ENCODE peak calls at places on chromosome 3, in seven cellular contexts. A is HCT116, L is K562, O is SK-N-SH, V is HepG2, T is GM12878, P is H1. Q is an unnamed sample.

GRCh38 chr3:141233457-141234161 is 2.0 kb downstream of the PXYLP1 start:
- DNase-seq in A (no peak), L (no peak), O (no peak), V (no peak), T (no peak), P (no peak), Q (no peak)

GRCh38 chr3:45841380-45841700 is 579 bp downstream of the LZTFL1 start:
- DNase-seq in A (no peak), L (peak; percentile 33), O (no peak), V (peak; percentile 3), T (no peak), P (no peak), Q (no peak)

GRCh38 chr3:185270262-185270955 is 16.6 kb upstream of the EHHADH start:
- DNase-seq in A (no peak), L (peak; percentile 69), O (peak; percentile 82), V (peak; percentile 50), T (no peak), P (peak; percentile 55), Q (peak; percentile 85)

GRCh38 chr3:31960793-31961431 is 20.1 kb downstream of the OSBPL10 start:
- DNase-seq in A (peak; percentile 40), L (no peak), O (no peak), V (peak; percentile 82), T (no peak), P (peak; percentile 48), Q (peak; percentile 23)

GRCh38 chr3:191695131-191695814 is 234.3 kb downstream of the PYDC2 start:
- DNase-seq in A (no peak), L (no peak), O (no peak), V (no peak), T (no peak), P (no peak), Q (no peak)

GRCh38 chr3:100562224-100562857 is 47.1 kb upstream of the ADGRG7 start:
- DNase-seq in A (no peak), L (no peak), O (no peak), V (no peak), T (no peak), P (no peak), Q (no peak)

GRCh38 chr3:66428733-66429132 is 72.1 kb downstream of the LRIG1 start:
- DNase-seq in A (no peak), L (no peak), O (peak; percentile 62), V (no peak), T (no peak), P (no peak), Q (peak; percentile 93)

GRCh38 chr3:138059261-138059660 is 49.3 kb downstream of the CLDN18 start:
- DNase-seq in A (no peak), L (no peak), O (no peak), V (no peak), T (no peak), P (no peak), Q (no peak)

GRCh38 chr3:146044046-146044445 is 116.9 kb downstream of the PLOD2 start:
- DNase-seq in A (no peak), L (no peak), O (no peak), V (no peak), T (no peak), P (no peak), Q (no peak)

GRCh38 chr3:21825684-21826083 is 74.7 kb upstream of the ZNF385D start:
- DNase-seq in A (no peak), L (no peak), O (no peak), V (no peak), T (no peak), P (peak; percentile 48), Q (no peak)

GRCh38 chr3:72436863-72437592 is 411.2 kb downstream of the SHQ1 start:
- DNase-seq in A (no peak), L (no peak), O (no peak), V (no peak), T (no peak), P (no peak), Q (no peak)

GRCh38 chr3:112908252-112908651 is 61.6 kb upstream of the CD200R1L start:
- DNase-seq in A (no peak), L (no peak), O (no peak), V (no peak), T (peak; percentile 64), P (no peak), Q (no peak)

GRCh38 chr3:42680806-42681205 is 4.5 kb upstream of the KLHL40 start:
- DNase-seq in A (no peak), L (no peak), O (no peak), V (no peak), T (no peak), P (no peak), Q (no peak)

GRCh38 chr3:5391226-5391625 is 203.7 kb downstream of the EDEM1 start:
- DNase-seq in A (no peak), L (no peak), O (no peak), V (no peak), T (no peak), P (no peak), Q (no peak)

GRCh38 chr3:99670556-99670950 is 32.2 kb downstream of the COL8A1 start:
- DNase-seq in A (no peak), L (no peak), O (no peak), V (no peak), T (no peak), P (no peak), Q (no peak)

GRCh38 chr3:115551091-115551490 is 72.2 kb upstream of the GAP43 start:
- DNase-seq in A (no peak), L (no peak), O (peak; percentile 42), V (no peak), T (no peak), P (no peak), Q (no peak)

GRCh38 chr3:187714404-187714979 is 12.1 kb upstream of the RTP2 start:
- DNase-seq in A (peak; percentile 72), L (peak; percentile 76), O (peak; percentile 65), V (peak; percentile 74), T (no peak), P (peak; percentile 86), Q (peak; percentile 83)

GRCh38 chr3:25885544-25885943 is 95.7 kb downstream of the OXSM start:
- DNase-seq in A (no peak), L (no peak), O (no peak), V (no peak), T (no peak), P (no peak), Q (no peak)

GRCh38 chr3:69855436-69856162 is 116.3 kb downstream of the MITF start:
- DNase-seq in A (no peak), L (peak; percentile 20), O (peak; percentile 41), V (no peak), T (no peak), P (no peak), Q (peak; percentile 36)

GRCh38 chr3:115245437-115245836 is 98.3 kb upstream of the ZBTB20 start:
- DNase-seq in A (peak; percentile 67), L (peak; percentile 20), O (no peak), V (no peak), T (no peak), P (no peak), Q (no peak)

GRCh38 chr3:11803977-11804903 is 42.4 kb downstream of the TAMM41 start:
- DNase-seq in A (peak; percentile 35), L (peak; percentile 56), O (peak; percentile 57), V (peak; percentile 51), T (no peak), P (no peak), Q (peak; percentile 62)

GRCh38 chr3:148309390-148310035 is 388.2 kb upstream of the AGTR1 start:
- DNase-seq in A (peak; percentile 45), L (peak; percentile 22), O (peak; percentile 18), V (peak; percentile 46), T (no peak), P (peak; percentile 53), Q (peak; percentile 66)

GRCh38 chr3:99867594-99868437 is 50.2 kb downstream of the CMSS1 start:
- DNase-seq in A (no peak), L (no peak), O (no peak), V (no peak), T (no peak), P (no peak), Q (no peak)

GRCh38 chr3:98977520-98977919 is 76.0 kb upstream of the DCBLD2 start:
- DNase-seq in A (peak; percentile 97), L (no peak), O (no peak), V (peak; percentile 75), T (peak; percentile 43), P (no peak), Q (no peak)

GRCh38 chr3:18766971-18767370 is 341.8 kb upstream of the SATB1 start:
- DNase-seq in A (no peak), L (no peak), O (no peak), V (no peak), T (no peak), P (no peak), Q (no peak)

GRCh38 chr3:18758047-18758704 is 333.0 kb upstream of the SATB1 start:
- DNase-seq in A (peak; percentile 63), L (peak; percentile 36), O (peak; percentile 27), V (peak; percentile 47), T (peak; percentile 28), P (no peak), Q (no peak)

GRCh38 chr3:18765672-18766071 is 340.5 kb upstream of the SATB1 start:
- DNase-seq in A (no peak), L (no peak), O (no peak), V (no peak), T (no peak), P (no peak), Q (no peak)

GRCh38 chr3:18757476-18757875 is 332.3 kb upstream of the SATB1 start:
- DNase-seq in A (no peak), L (no peak), O (no peak), V (no peak), T (no peak), P (no peak), Q (no peak)

GRCh38 chr3:18761530-18761929 is 336.4 kb upstream of the SATB1 start:
- DNase-seq in A (no peak), L (no peak), O (no peak), V (no peak), T (no peak), P (no peak), Q (no peak)
- TF ChIP-seq JUND in A (no peak), L (no peak), O (no peak), V (no peak), T (no peak), P (no peak), Q (no peak)

GRCh38 chr3:97736928-97737327 is 27.6 kb upstream of the ARL6 start:
- DNase-seq in A (no peak), L (no peak), O (no peak), V (no peak), T (no peak), P (no peak), Q (no peak)
- TF ChIP-seq JUND in A (no peak), L (no peak), O (no peak), V (no peak), T (no peak), P (no peak), Q (no peak)

GRCh38 chr3:17258823-17259436 is 374.2 kb downstream of the PLCL2 start:
- DNase-seq in A (peak; percentile 13), L (peak; percentile 64), O (peak; percentile 38), V (peak; percentile 14), T (no peak), P (no peak), Q (no peak)
- TF ChIP-seq JUND in A (no peak), L (no peak), O (no peak), V (no peak), T (no peak), P (no peak), Q (no peak)

DNA sequence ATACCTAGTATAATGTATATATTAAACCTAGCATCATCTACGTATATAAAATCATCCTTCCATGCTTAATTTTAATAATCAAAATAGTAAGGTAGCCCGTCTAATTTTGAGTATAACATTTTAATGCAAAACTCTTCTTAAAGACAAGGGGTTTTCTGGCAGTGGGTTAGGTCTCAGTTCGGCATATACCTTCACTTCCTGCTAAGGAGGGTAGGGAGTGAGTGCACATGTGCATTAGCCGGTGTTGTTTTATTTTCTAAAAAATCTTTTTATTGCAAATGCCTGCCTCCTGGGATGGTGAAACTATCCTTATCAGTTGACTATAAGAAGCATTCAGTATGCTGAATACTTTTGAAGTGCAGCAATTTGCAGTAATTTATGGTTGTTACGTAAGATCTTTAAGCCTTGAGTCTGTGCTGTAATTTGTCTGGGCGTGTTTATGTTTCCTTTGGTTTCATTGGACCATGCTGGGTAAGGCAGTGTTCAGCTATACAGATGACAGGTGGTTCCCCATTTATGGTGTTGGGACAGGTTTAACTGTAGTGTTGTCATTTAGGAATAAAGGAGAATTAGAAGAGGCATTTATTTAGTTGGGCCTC is 11.7 kb downstream of the ARHGEF26 start:
- DNase-seq in A (no peak), L (no peak), O (no peak), V (no peak), T (no peak), P (no peak), Q (no peak)
- TF ChIP-seq JUND in A (no peak), L (no peak), O (no peak), V (no peak), T (no peak), P (no peak), Q (no peak)

Q was measured in T47D.